ENCODE peak calls at places on chromosomes 13 and 19, in six cellular contexts. U, Y, M, T, N and D are unnamed samples.

GRCh38 chr19:3671680-3672574 is 28.3 kb downstream of the PIP5K1C start:
- DNase-seq in U (no peak), Y (no peak), M (peak; percentile 54), T (peak; percentile 52), N (no peak), D (peak; percentile 25)

GRCh38 chr13:26707122-26708006 is 53.2 kb downstream of the GPR12 start:
- DNase-seq in U (peak; percentile 87), Y (peak; percentile 24), M (peak; percentile 45), T (peak; percentile 73), N (no peak), D (peak; percentile 16)

GRCh38 chr13:89066868-89067466 is 1395.8 kb downstream of the SLITRK5 start:
- DNase-seq in U (peak; percentile 67), Y (peak; percentile 48), M (peak; percentile 0), T (peak; percentile 8), N (no peak), D (peak; percentile 13)

GRCh38 chr13:95073826-95074345 is 227.4 kb downstream of the ABCC4 start:
- DNase-seq in U (no peak), Y (no peak), M (peak; percentile 17), T (no peak), N (no peak), D (peak; percentile 48)

GRCh38 chr13:40387775-40388174 is 278.7 kb downstream of the FOXO1 start:
- DNase-seq in U (no peak), Y (no peak), M (no peak), T (no peak), N (no peak), D (no peak)

GRCh38 chr13:87122551-87122950 is 548.6 kb upstream of the SLITRK5 start:
- DNase-seq in U (no peak), Y (no peak), M (no peak), T (peak; percentile 38), N (no peak), D (peak; percentile 49)

GRCh38 chr13:44271031-44271433 is 102.6 kb upstream of the SERP2 start:
- DNase-seq in U (no peak), Y (peak; percentile 34), M (peak; percentile 93), T (peak; percentile 74), N (no peak), D (peak; percentile 52)

GRCh38 chr13:113348591-113348990 is 15.3 kb downstream of the GRTP1 start:
- DNase-seq in U (no peak), Y (no peak), M (no peak), T (no peak), N (no peak), D (no peak)

GRCh38 chr19:39307233-39307821 is 11.1 kb downstream of the IFNL1 start:
- DNase-seq in U (no peak), Y (no peak), M (no peak), T (peak; percentile 10), N (peak; percentile 25), D (no peak)

GRCh38 chr13:25286308-25286968 is 850 bp downstream of the MTMR6 start:
- DNase-seq in U (no peak), Y (peak; percentile 35), M (peak; percentile 58), T (peak; percentile 63), N (no peak), D (peak; percentile 42)

GRCh38 chr13:85040176-85040660 is 759.0 kb downstream of the SLITRK6 start:
- DNase-seq in U (no peak), Y (no peak), M (no peak), T (no peak), N (no peak), D (no peak)

GRCh38 chr13:74683411-74683810 is 549.2 kb upstream of the KLF12 start:
- DNase-seq in U (peak; percentile 22), Y (no peak), M (peak; percentile 6), T (peak; percentile 20), N (no peak), D (no peak)

GRCh38 chr19:51339313-51339686 is 2.6 kb downstream of the VSIG10L start:
- DNase-seq in U (no peak), Y (no peak), M (no peak), T (no peak), N (no peak), D (no peak)

GRCh38 chr19:41430907-41431306 is 3.7 kb upstream of the B3GNT8 start:
- DNase-seq in U (no peak), Y (no peak), M (no peak), T (no peak), N (no peak), D (no peak)

GRCh38 chr13:19845758-19846157 is 17.7 kb downstream of the ZMYM5 start:
- DNase-seq in U (no peak), Y (no peak), M (peak; percentile 97), T (peak; percentile 94), N (no peak), D (peak; percentile 98)

GRCh38 chr13:53066411-53066810 is 37.8 kb downstream of the OLFM4 start:
- DNase-seq in U (no peak), Y (no peak), M (no peak), T (no peak), N (no peak), D (no peak)

GRCh38 chr13:101527130-101527529 is 74.7 kb downstream of the ITGBL1 start:
- DNase-seq in U (no peak), Y (no peak), M (no peak), T (peak; percentile 60), N (no peak), D (no peak)

GRCh38 chr19:55472463-55472862 is 4.0 kb upstream of the ZNF628 start:
- DNase-seq in U (no peak), Y (no peak), M (peak; percentile 52), T (peak; percentile 71), N (no peak), D (peak; percentile 86)

GRCh38 chr19:1254530-1255185 is 6.3 kb downstream of the MIDN start:
- DNase-seq in U (no peak), Y (no peak), M (no peak), T (no peak), N (no peak), D (no peak)

GRCh38 chr19:6639439-6639838 is 30.5 kb downstream of the TNFSF14 start:
- DNase-seq in U (no peak), Y (no peak), M (no peak), T (peak; percentile 27), N (no peak), D (no peak)

GRCh38 chr19:32702010-32702409 is 10.4 kb downstream of the NUDT19 start:
- DNase-seq in U (no peak), Y (no peak), M (no peak), T (no peak), N (no peak), D (no peak)

DNA sequence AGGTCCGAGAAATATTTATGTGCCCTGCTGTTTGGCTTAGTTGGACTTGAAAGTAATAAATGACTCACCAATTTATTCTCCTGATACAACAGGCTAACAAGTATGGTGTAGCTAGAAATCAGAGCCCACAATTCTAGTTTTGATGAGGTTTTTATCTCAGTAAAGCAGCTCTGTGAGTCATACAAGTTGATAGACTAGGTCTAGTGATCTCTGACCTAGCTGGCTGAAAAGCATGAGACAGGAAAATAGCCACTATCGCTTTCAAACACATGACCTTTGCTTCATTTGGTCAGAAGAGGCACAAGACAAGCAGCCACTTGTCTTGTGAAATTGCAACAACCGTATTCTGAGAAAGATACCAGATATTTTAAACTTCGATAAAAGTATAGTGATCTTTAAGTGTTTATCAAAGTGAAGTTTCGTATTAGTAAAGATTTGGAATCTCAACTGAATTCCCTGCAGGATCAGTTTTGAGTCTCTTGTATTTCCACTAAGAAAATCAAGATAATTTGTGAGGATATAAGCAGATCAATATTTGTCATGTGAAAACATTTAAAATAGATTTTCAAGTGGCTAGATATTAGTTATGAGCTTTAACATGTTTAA is 126.7 kb downstream of the MAB21L1 start:
- DNase-seq in U (no peak), Y (no peak), M (peak; percentile 0), T (no peak), N (no peak), D (peak; percentile 13)
- H3K4me3 ChIP-seq in U (no peak overlapping the region), Y (no peak overlapping the region), M (no peak overlapping the region), T (no peak overlapping the region), N (no peak overlapping the region), D (no peak overlapping the region)

GRCh38 chr13:97234236-97234635 is 12.1 kb downstream of the MBNL2 start:
- DNase-seq in U (no peak), Y (no peak), M (no peak), T (no peak), N (no peak), D (no peak)

GRCh38 chr13:97237388-97237787 is 15.3 kb downstream of the MBNL2 start:
- DNase-seq in U (no peak), Y (no peak), M (no peak), T (no peak), N (no peak), D (no peak)

GRCh38 chr13:97233499-97233898 is 11.4 kb downstream of the MBNL2 start:
- DNase-seq in U (no peak), Y (no peak), M (no peak), T (no peak), N (no peak), D (no peak)

GRCh38 chr13:97234742-97235141 is 12.6 kb downstream of the MBNL2 start:
- DNase-seq in U (peak; percentile 71), Y (no peak), M (no peak), T (no peak), N (no peak), D (no peak)

GRCh38 chr13:97235549-97236206 is 13.5 kb downstream of the MBNL2 start:
- DNase-seq in U (no peak), Y (no peak), M (no peak), T (no peak), N (peak; percentile 33), D (no peak)
- H3K4me3 ChIP-seq in U (no peak overlapping the region), Y (peak overlapping the region; percentile 33), M (no peak overlapping the region), T (no peak overlapping the region), N (peak overlapping the region; percentile 31), D (no peak overlapping the region)

DNA sequence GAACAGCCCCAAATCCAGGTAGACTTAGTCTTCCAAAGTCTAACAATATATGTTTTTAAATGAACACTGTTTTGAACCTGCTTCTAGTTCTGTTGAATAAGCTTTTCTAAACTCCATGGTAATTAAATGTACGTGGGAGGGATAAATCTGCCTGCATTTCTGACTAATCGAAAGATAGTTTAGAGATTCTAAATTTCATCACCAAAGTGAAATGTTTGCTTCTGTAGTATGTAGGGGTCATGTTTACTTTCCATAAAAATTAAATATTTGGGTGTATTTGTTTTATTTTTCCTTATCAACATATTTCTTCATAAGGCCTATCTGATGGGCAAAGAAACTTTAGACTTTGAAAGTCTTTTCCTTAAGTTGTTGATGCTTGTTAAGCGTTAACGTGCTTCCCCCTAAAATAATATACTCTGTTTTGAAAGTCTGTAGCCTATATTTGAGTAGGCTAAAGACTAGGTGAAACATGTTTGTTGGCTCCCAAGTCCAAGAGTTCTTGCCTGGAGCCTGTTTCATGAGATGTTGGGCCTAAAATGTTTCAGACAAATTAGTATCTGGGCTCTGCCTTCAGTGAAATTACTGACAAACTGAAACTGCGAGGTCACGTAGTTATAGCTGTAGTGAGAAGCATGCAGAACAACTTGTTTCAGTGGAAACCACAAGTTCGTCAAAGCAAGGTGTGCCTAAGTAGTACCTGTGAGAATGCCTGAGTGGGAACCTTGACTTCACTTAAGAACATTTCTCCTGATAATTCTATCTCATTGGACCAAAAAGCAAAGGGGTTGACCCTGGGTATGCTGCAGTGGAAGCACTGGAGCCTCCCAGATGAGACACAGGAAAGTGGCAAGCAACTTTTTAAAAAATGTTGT is 126.2 kb downstream of the LMO7 start:
- DNase-seq in U (no peak), Y (no peak), M (peak; percentile 83), T (no peak), N (no peak), D (no peak)
- H3K4me3 ChIP-seq in U (no peak overlapping the region), Y (peak overlapping the region; percentile 40), M (peak overlapping the region; percentile 51), T (peak overlapping the region; percentile 8), N (peak overlapping the region; percentile 48), D (no peak overlapping the region)

DNA sequence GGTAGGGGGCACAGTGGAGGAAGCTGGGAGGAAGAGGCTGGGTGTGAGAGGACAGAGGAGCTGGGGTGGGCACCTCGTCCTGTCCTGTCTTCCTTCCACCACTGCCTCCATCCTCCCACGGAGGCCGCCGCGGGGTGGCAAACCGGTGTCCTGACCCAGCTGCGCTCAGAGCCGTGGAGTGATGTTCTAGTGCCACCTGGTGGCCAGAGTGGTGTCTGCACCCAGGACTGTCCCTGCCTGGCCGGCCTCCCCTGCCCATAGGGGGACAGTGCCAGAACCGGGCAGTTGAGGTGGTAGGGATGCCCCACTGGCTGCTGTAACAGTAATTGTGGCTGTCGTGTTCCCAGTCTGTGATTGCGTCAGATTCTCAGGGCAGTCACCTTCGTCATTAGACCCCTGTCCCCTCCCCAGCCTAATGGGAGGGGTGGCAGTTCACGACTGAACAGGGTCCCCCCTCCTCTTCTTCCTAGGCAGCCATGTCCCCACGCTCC is 11.1 kb upstream of the ARRDC2 start:
- DNase-seq in U (peak; percentile 84), Y (peak; percentile 91), M (peak; percentile 66), T (peak; percentile 76), N (peak; percentile 88), D (peak; percentile 16)
- H3K4me3 ChIP-seq in U (no peak overlapping the region), Y (no peak overlapping the region), M (no peak overlapping the region), T (no peak overlapping the region), N (no peak overlapping the region), D (no peak overlapping the region)